ENCODE peak calls at places on chromosomes 2 and 18, in ten cellular contexts. One of them, this sample, is unnamed.

GRCh38 chr2:120300385-120300784 is 45.6 kb upstream of the INHBB start:
- DNase-seq in AG09309: no peak
- DNase-seq in foreskin fibroblast: no peak
- DNase-seq in H1: peak; percentile 40
- DNase-seq in CD8-positive, alpha-beta T cell: no peak
- DNase-seq in AG10803: no peak
- DNase-seq in tibial nerve: no peak
- DNase-seq in prostate gland: no peak
- DNase-seq in body of pancreas: no peak
- DNase-seq in hepatocyte: no peak
- DNase-seq in this sample: no peak

GRCh38 chr2:101256316-101256715 is 3.6 kb downstream of the CNOT11 start:
- DNase-seq in prostate gland: no peak
- DNase-seq in AG10803: no peak
- DNase-seq in AG09309: no peak
- DNase-seq in H1: no peak
- DNase-seq in foreskin fibroblast: no peak
- DNase-seq in body of pancreas: no peak
- DNase-seq in tibial nerve: no peak
- DNase-seq in CD8-positive, alpha-beta T cell: no peak
- DNase-seq in hepatocyte: no peak
- DNase-seq in this sample: no peak

GRCh38 chr2:170815311-170815710 is 1.4 kb upstream of the GAD1 start:
- DNase-seq in CD8-positive, alpha-beta T cell: no peak
- DNase-seq in hepatocyte: no peak
- DNase-seq in body of pancreas: no peak
- DNase-seq in H1: no peak
- DNase-seq in prostate gland: no peak
- DNase-seq in foreskin fibroblast: no peak
- DNase-seq in AG09309: no peak
- DNase-seq in tibial nerve: no peak
- DNase-seq in AG10803: no peak
- DNase-seq in this sample: no peak

GRCh38 chr18:3603460-3604259 is 153.7 kb downstream of the TGIF1 start:
- DNase-seq in H1: no peak
- DNase-seq in prostate gland: peak; percentile 53
- DNase-seq in body of pancreas: peak; percentile 79
- DNase-seq in AG09309: peak; percentile 98
- DNase-seq in tibial nerve: no peak
- DNase-seq in foreskin fibroblast: peak; percentile 96
- DNase-seq in CD8-positive, alpha-beta T cell: no peak
- DNase-seq in hepatocyte: peak; percentile 83
- DNase-seq in AG10803: peak; percentile 99
- DNase-seq in this sample: no peak

GRCh38 chr18:6004119-6004518 is 108.8 kb upstream of the TMEM200C start:
- DNase-seq in CD8-positive, alpha-beta T cell: no peak
- DNase-seq in AG10803: no peak
- DNase-seq in AG09309: no peak
- DNase-seq in H1: no peak
- DNase-seq in tibial nerve: no peak
- DNase-seq in foreskin fibroblast: no peak
- DNase-seq in prostate gland: no peak
- DNase-seq in body of pancreas: no peak
- DNase-seq in hepatocyte: no peak
- DNase-seq in this sample: no peak

GRCh38 chr2:102155131-102155702 is 12.7 kb downstream of the IL1R1 start:
- DNase-seq in CD8-positive, alpha-beta T cell: no peak
- DNase-seq in hepatocyte: no peak
- DNase-seq in body of pancreas: no peak
- DNase-seq in AG09309: no peak
- DNase-seq in tibial nerve: no peak
- DNase-seq in AG10803: no peak
- DNase-seq in foreskin fibroblast: no peak
- DNase-seq in H1: no peak
- DNase-seq in prostate gland: no peak
- DNase-seq in this sample: no peak

GRCh38 chr2:33013684-33014110 is 66.9 kb downstream of the LTBP1 start:
- DNase-seq in H1: no peak
- DNase-seq in AG10803: no peak
- DNase-seq in foreskin fibroblast: peak; percentile 69
- DNase-seq in hepatocyte: no peak
- DNase-seq in body of pancreas: no peak
- DNase-seq in prostate gland: no peak
- DNase-seq in AG09309: no peak
- DNase-seq in CD8-positive, alpha-beta T cell: no peak
- DNase-seq in tibial nerve: no peak
- DNase-seq in this sample: no peak

GRCh38 chr18:22767653-22768052 is 165.5 kb upstream of the RBBP8 start:
- DNase-seq in foreskin fibroblast: no peak
- DNase-seq in body of pancreas: no peak
- DNase-seq in AG09309: no peak
- DNase-seq in tibial nerve: no peak
- DNase-seq in hepatocyte: no peak
- DNase-seq in AG10803: no peak
- DNase-seq in prostate gland: no peak
- DNase-seq in H1: no peak
- DNase-seq in CD8-positive, alpha-beta T cell: no peak
- DNase-seq in this sample: no peak

GRCh38 chr2:37576831-37577230 is 94.6 kb downstream of the CDC42EP3 start:
- DNase-seq in H1: no peak
- DNase-seq in body of pancreas: no peak
- DNase-seq in CD8-positive, alpha-beta T cell: no peak
- DNase-seq in hepatocyte: no peak
- DNase-seq in tibial nerve: no peak
- DNase-seq in foreskin fibroblast: peak; percentile 79
- DNase-seq in prostate gland: no peak
- DNase-seq in AG10803: peak; percentile 51
- DNase-seq in AG09309: no peak
- DNase-seq in this sample: no peak

GRCh38 chr18:76346490-76347130 is 148.4 kb downstream of the ZNF516 start:
- DNase-seq in body of pancreas: no peak
- DNase-seq in prostate gland: no peak
- DNase-seq in hepatocyte: no peak
- DNase-seq in AG10803: no peak
- DNase-seq in CD8-positive, alpha-beta T cell: no peak
- DNase-seq in tibial nerve: no peak
- DNase-seq in H1: no peak
- DNase-seq in foreskin fibroblast: no peak
- DNase-seq in AG09309: no peak
- DNase-seq in this sample: no peak

GRCh38 chr2:234496442-234496834 is 443 bp downstream of the ARL4C start:
- DNase-seq in CD8-positive, alpha-beta T cell: peak; percentile 42
- DNase-seq in hepatocyte: peak; percentile 77
- DNase-seq in H1: peak; percentile 65
- DNase-seq in AG09309: no peak
- DNase-seq in body of pancreas: peak; percentile 43
- DNase-seq in AG10803: peak; percentile 43
- DNase-seq in prostate gland: peak; percentile 50
- DNase-seq in foreskin fibroblast: peak; percentile 56
- DNase-seq in tibial nerve: no peak
- DNase-seq in this sample: no peak

GRCh38 chr2:26591619-26592505 is 49.3 kb downstream of the CIB4 start:
- DNase-seq in body of pancreas: no peak
- DNase-seq in prostate gland: no peak
- DNase-seq in AG10803: no peak
- DNase-seq in tibial nerve: no peak
- DNase-seq in hepatocyte: no peak
- DNase-seq in H1: peak; percentile 44
- DNase-seq in CD8-positive, alpha-beta T cell: no peak
- DNase-seq in foreskin fibroblast: no peak
- DNase-seq in AG09309: no peak
- DNase-seq in this sample: no peak

GRCh38 chr2:142974288-142975024 is 97.0 kb downstream of the KYNU start:
- DNase-seq in AG09309: no peak
- DNase-seq in prostate gland: peak; percentile 20
- DNase-seq in AG10803: peak; percentile 38
- DNase-seq in tibial nerve: no peak
- DNase-seq in foreskin fibroblast: peak; percentile 41
- DNase-seq in CD8-positive, alpha-beta T cell: no peak
- DNase-seq in H1: no peak
- DNase-seq in hepatocyte: peak; percentile 31
- DNase-seq in body of pancreas: no peak
- DNase-seq in this sample: no peak

GRCh38 chr18:63586966-63587365 is at the start of gene SERPINB13:
- DNase-seq in body of pancreas: no peak
- DNase-seq in AG09309: no peak
- DNase-seq in tibial nerve: no peak
- DNase-seq in CD8-positive, alpha-beta T cell: no peak
- DNase-seq in H1: no peak
- DNase-seq in AG10803: no peak
- DNase-seq in hepatocyte: no peak
- DNase-seq in prostate gland: no peak
- DNase-seq in foreskin fibroblast: no peak
- DNase-seq in this sample: no peak

GRCh38 chr2:216539791-216540241 is 41.2 kb downstream of the RPL37A start:
- DNase-seq in AG10803: no peak
- DNase-seq in body of pancreas: peak; percentile 93
- DNase-seq in hepatocyte: no peak
- DNase-seq in prostate gland: peak; percentile 63
- DNase-seq in foreskin fibroblast: peak; percentile 86
- DNase-seq in CD8-positive, alpha-beta T cell: no peak
- DNase-seq in AG09309: no peak
- DNase-seq in tibial nerve: no peak
- DNase-seq in H1: no peak
- DNase-seq in this sample: no peak

GRCh38 chr2:161418715-161419337 is 2.7 kb downstream of the TBR1 start:
- DNase-seq in H1: peak; percentile 78
- DNase-seq in hepatocyte: peak; percentile 38
- DNase-seq in body of pancreas: no peak
- DNase-seq in prostate gland: no peak
- DNase-seq in foreskin fibroblast: peak; percentile 47
- DNase-seq in tibial nerve: no peak
- DNase-seq in CD8-positive, alpha-beta T cell: no peak
- DNase-seq in AG09309: no peak
- DNase-seq in AG10803: peak; percentile 16
- DNase-seq in this sample: no peak

DNA sequence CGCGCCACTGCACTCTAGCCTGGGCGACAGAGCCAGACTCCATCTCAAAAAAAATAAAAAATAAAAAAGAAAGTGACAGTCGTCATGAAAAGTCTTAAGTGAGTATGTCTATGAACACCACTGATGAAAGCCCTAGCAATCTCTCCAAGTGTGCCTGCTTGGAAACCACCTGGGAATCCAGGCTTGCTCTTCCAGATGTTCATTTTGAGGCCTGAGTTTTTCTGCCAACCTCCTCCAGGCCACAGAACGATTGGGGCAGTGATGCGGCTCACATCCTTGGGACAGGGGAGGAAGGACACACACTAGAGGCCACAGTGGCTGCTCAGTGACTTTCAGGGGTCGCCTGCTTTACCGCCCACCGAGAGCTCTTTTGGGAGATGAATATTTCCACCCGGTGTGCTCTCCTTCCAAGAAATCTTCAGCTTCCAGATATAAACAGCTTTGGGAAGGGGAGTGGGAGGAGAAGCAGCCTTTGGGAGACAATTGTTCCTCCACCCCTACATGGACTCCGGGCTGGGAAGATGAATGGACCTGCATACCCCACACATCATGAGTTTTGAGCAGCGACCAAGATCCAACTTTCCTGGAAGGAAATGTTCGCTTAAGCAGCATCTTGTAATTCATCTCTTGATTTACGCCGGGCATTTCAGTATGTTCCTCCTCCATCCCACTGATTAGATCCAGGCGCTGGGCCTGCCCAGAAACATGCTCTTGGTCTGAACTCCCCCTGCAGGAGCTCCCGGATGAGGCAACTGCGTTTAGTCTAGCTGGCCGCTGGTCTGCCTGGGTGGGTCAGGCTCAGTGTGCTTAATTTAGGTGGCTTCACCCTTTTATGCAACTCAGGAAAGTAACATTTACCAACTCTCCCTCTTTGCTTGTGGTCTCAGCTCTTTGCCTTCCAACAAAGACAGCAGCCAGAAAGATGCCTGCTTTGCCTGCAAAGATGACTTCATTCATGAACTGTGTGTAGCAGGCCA is 6.2 kb upstream of the ARMC9 start:
- DNase-seq in AG10803: peak; percentile 96
- DNase-seq in body of pancreas: peak; percentile 43
- DNase-seq in H1: peak; percentile 79
- DNase-seq in prostate gland: peak; percentile 25
- DNase-seq in AG09309: peak; percentile 61
- DNase-seq in CD8-positive, alpha-beta T cell: no peak
- DNase-seq in foreskin fibroblast: peak; percentile 96
- DNase-seq in hepatocyte: peak; percentile 87
- DNase-seq in tibial nerve: peak; percentile 84
- DNase-seq in this sample: no peak
- TF ChIP-seq CTCF in AG10803: peak; percentile 90
- TF ChIP-seq CTCF in body of pancreas: peak; percentile 12
- TF ChIP-seq CTCF in H1: peak; percentile 85
- TF ChIP-seq CTCF in prostate gland: peak; percentile 48
- TF ChIP-seq CTCF in AG09309: peak; percentile 90
- TF ChIP-seq CTCF in CD8-positive, alpha-beta T cell: no peak
- TF ChIP-seq CTCF in foreskin fibroblast: peak; percentile 88
- TF ChIP-seq CTCF in hepatocyte: peak; percentile 68
- TF ChIP-seq CTCF in tibial nerve: peak; percentile 32
- TF ChIP-seq CTCF in this sample: no peak

DNA sequence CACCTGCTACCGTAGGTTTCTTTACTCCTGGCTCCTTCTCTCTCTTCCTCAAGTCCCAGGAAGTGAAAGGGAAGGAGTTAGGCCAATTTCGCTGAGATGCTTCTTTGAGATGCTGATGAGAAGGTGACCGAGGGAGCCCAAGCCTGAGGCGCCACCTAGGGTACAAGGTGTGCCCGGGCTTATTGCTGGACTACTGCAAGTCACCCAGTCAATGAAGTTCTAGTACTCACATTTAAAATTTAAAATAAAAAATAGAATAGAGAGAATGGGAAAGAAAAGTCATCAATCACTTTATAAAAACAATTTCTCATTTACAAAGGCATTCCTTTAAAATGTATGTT is 45.3 kb downstream of the ACAA2 start:
- DNase-seq in foreskin fibroblast: peak; percentile 78
- DNase-seq in CD8-positive, alpha-beta T cell: no peak
- DNase-seq in body of pancreas: peak; percentile 33
- DNase-seq in hepatocyte: peak; percentile 80
- DNase-seq in H1: peak; percentile 74
- DNase-seq in tibial nerve: peak; percentile 38
- DNase-seq in prostate gland: peak; percentile 71
- DNase-seq in AG10803: peak; percentile 39
- DNase-seq in AG09309: peak; percentile 18
- DNase-seq in this sample: no peak
- TF ChIP-seq CTCF in foreskin fibroblast: peak; percentile 80
- TF ChIP-seq CTCF in CD8-positive, alpha-beta T cell: no peak
- TF ChIP-seq CTCF in body of pancreas: peak; percentile 46
- TF ChIP-seq CTCF in hepatocyte: peak; percentile 73
- TF ChIP-seq CTCF in H1: peak; percentile 88
- TF ChIP-seq CTCF in tibial nerve: peak; percentile 24
- TF ChIP-seq CTCF in prostate gland: peak; percentile 70
- TF ChIP-seq CTCF in AG10803: peak; percentile 57
- TF ChIP-seq CTCF in AG09309: peak; percentile 80
- TF ChIP-seq CTCF in this sample: no peak

GRCh38 chr2:110876167-110876999 is 144.0 kb downstream of the ACOXL start:
- DNase-seq in AG10803: no peak
- DNase-seq in foreskin fibroblast: no peak
- DNase-seq in prostate gland: no peak
- DNase-seq in tibial nerve: no peak
- DNase-seq in hepatocyte: no peak
- DNase-seq in body of pancreas: no peak
- DNase-seq in AG09309: no peak
- DNase-seq in H1: no peak
- DNase-seq in CD8-positive, alpha-beta T cell: no peak
- DNase-seq in this sample: no peak
- TF ChIP-seq CTCF in AG10803: no peak
- TF ChIP-seq CTCF in foreskin fibroblast: no peak
- TF ChIP-seq CTCF in prostate gland: no peak
- TF ChIP-seq CTCF in tibial nerve: no peak
- TF ChIP-seq CTCF in hepatocyte: peak; percentile 12
- TF ChIP-seq CTCF in body of pancreas: no peak
- TF ChIP-seq CTCF in AG09309: no peak
- TF ChIP-seq CTCF in H1: peak; percentile 39
- TF ChIP-seq CTCF in CD8-positive, alpha-beta T cell: no peak
- TF ChIP-seq CTCF in this sample: no peak

GRCh38 chr2:128321784-128322650 is 3.3 kb upstream of the HS6ST1 start:
- DNase-seq in CD8-positive, alpha-beta T cell: peak; percentile 74
- DNase-seq in foreskin fibroblast: peak; percentile 94
- DNase-seq in prostate gland: peak; percentile 81
- DNase-seq in body of pancreas: peak; percentile 84
- DNase-seq in AG09309: no peak
- DNase-seq in AG10803: peak; percentile 77
- DNase-seq in tibial nerve: peak; percentile 77
- DNase-seq in hepatocyte: peak; percentile 92
- DNase-seq in H1: peak; percentile 93
- DNase-seq in this sample: peak; percentile 74
- TF ChIP-seq CTCF in CD8-positive, alpha-beta T cell: peak; percentile 94
- TF ChIP-seq CTCF in foreskin fibroblast: peak; percentile 47
- TF ChIP-seq CTCF in prostate gland: peak; percentile 99
- TF ChIP-seq CTCF in body of pancreas: peak; percentile 56
- TF ChIP-seq CTCF in AG09309: peak; percentile 50
- TF ChIP-seq CTCF in AG10803: peak; percentile 47
- TF ChIP-seq CTCF in tibial nerve: peak; percentile 98
- TF ChIP-seq CTCF in hepatocyte: peak; percentile 90
- TF ChIP-seq CTCF in H1: peak; percentile 84
- TF ChIP-seq CTCF in this sample: no peak

This sample was measured in omental fat pad.